ENCODE peak calls at places on chromosome 21, in eight cellular contexts. R is left ventricle myocardium inferior; E is transverse colon; G is heart right ventricle; M is CD4-positive, CD25-positive, alpha-beta regulatory T cell; N is naive thymus-derived CD4-positive, alpha-beta T cell; L is PC-9; Q is BE2C. H is an unnamed sample. For H3K27me3, the result is how much of the 10 kb centered on the place peaks cover.

GRCh38 chr21:26365849-26366248 is 195.3 kb upstream of the APP start:
- DNase-seq in Q (no peak), L (no peak), R (no peak), E (no peak), G (no peak), M (no peak), N (no peak), H (no peak)

GRCh38 chr21:31395268-31395667 is 51.2 kb upstream of the TIAM1 start:
- DNase-seq in E (no peak), L (no peak), R (no peak), Q (no peak), G (no peak), N (no peak), M (no peak), H (no peak)

GRCh38 chr21:26739189-26739588 is 106.0 kb downstream of the ADAMTS1 start:
- DNase-seq in R (no peak), M (no peak), E (no peak), Q (no peak), G (no peak), L (no peak), N (no peak), H (no peak)

GRCh38 chr21:21851205-21851604 is 853.0 kb downstream of the NCAM2 start:
- DNase-seq in N (no peak), E (no peak), R (no peak), Q (no peak), M (no peak), L (no peak), G (no peak), H (no peak)

GRCh38 chr21:35351434-35351833 is 302.3 kb upstream of the RUNX1 start:
- DNase-seq in E (no peak), N (no peak), G (no peak), R (no peak), M (no peak), L (no peak), Q (no peak), H (no peak)

GRCh38 chr21:26169061-26169610 is 1.4 kb downstream of the APP start:
- DNase-seq in N (no peak), Q (peak), G (peak), R (peak), L (no peak), E (peak), M (peak), H (peak)

GRCh38 chr21:28548291-28548690 is 444.4 kb downstream of the LTN1 start:
- DNase-seq in E (no peak), M (no peak), N (no peak), Q (no peak), G (no peak), R (no peak), L (no peak), H (no peak)

GRCh38 chr21:20661745-20662470 is 336.3 kb upstream of the NCAM2 start:
- DNase-seq in M (no peak), L (no peak), Q (no peak), E (no peak), N (no peak), G (no peak), R (no peak), H (no peak)

GRCh38 chr21:36783612-36784383 is 84.9 kb downstream of the SIM2 start:
- DNase-seq in L (peak), N (no peak), G (no peak), M (no peak), R (no peak), E (no peak), Q (no peak), H (no peak)

GRCh38 chr21:39385299-39386145 is 36.6 kb upstream of the HMGN1 start:
- DNase-seq in L (no peak), Q (peak), R (peak), N (peak), M (peak), G (peak), E (peak), H (peak)

GRCh38 chr21:24861471-24861870 is 745.8 kb downstream of the MRPL39 start:
- DNase-seq in R (no peak), E (no peak), M (no peak), N (no peak), L (no peak), G (no peak), Q (no peak), H (no peak)

GRCh38 chr21:25528511-25528910 is 78.8 kb downstream of the MRPL39 start:
- DNase-seq in E (no peak), Q (no peak), M (no peak), L (no peak), G (no peak), R (no peak), N (no peak), H (no peak)

GRCh38 chr21:26977741-26978140 is 10.9 kb upstream of the ADAMTS5 start:
- DNase-seq in M (no peak), Q (no peak), L (no peak), G (no peak), R (no peak), E (no peak), N (no peak), H (no peak)

GRCh38 chr21:15063081-15063820 is 1.5 kb downstream of the NRIP1 start:
- DNase-seq in R (no peak), Q (peak), G (no peak), M (peak), N (no peak), L (no peak), E (no peak), H (no peak)

GRCh38 chr21:14825405-14826032 is 239.3 kb downstream of the NRIP1 start:
- DNase-seq in R (no peak), L (no peak), N (no peak), G (no peak), M (no peak), E (no peak), Q (no peak), H (no peak)

GRCh38 chr21:36718951-36719501 is 20.1 kb downstream of the SIM2 start:
- DNase-seq in N (no peak), E (peak), L (no peak), G (no peak), M (no peak), R (no peak), Q (no peak), H (no peak)

GRCh38 chr21:44700101-44701022 is 3.4 kb downstream of the KRTAP10-12 start:
- DNase-seq in E (no peak), G (no peak), L (no peak), R (no peak), M (no peak), Q (no peak), N (no peak), H (no peak)
- H3K27me3 ChIP-seq in E (half or more), G (half or more), L (half or more), R (half or more), M (under half), Q (half or more), N (under half), H (under half)

GRCh38 chr21:38223893-38224540 is 32.8 kb upstream of the KCNJ15 start:
- DNase-seq in R (no peak), M (no peak), Q (no peak), L (no peak), G (no peak), N (no peak), E (no peak), H (no peak)
- H3K27me3 ChIP-seq in R (under half), M (under half), Q (under half), L (under half), G (under half), N (under half), E (under half), H (under half)

GRCh38 chr21:42222386-42222785 is 3.4 kb downstream of the ABCG1 start:
- DNase-seq in G (no peak), E (no peak), L (no peak), Q (no peak), N (no peak), M (no peak), R (no peak), H (no peak)

GRCh38 chr21:42219606-42220137 is 732 bp downstream of the ABCG1 start:
- DNase-seq in G (no peak), Q (peak), E (peak), M (no peak), N (peak), R (peak), L (no peak), H (no peak)

GRCh38 chr21:42220138-42220701 is 1.3 kb downstream of the ABCG1 start:
- DNase-seq in M (peak), E (peak), R (peak), N (peak), G (peak), L (peak), Q (peak), H (peak)

GRCh38 chr21:42222821-42223390 is 4.0 kb downstream of the ABCG1 start:
- DNase-seq in G (no peak), E (no peak), R (no peak), N (no peak), M (no peak), L (no peak), Q (no peak), H (no peak)

DNA sequence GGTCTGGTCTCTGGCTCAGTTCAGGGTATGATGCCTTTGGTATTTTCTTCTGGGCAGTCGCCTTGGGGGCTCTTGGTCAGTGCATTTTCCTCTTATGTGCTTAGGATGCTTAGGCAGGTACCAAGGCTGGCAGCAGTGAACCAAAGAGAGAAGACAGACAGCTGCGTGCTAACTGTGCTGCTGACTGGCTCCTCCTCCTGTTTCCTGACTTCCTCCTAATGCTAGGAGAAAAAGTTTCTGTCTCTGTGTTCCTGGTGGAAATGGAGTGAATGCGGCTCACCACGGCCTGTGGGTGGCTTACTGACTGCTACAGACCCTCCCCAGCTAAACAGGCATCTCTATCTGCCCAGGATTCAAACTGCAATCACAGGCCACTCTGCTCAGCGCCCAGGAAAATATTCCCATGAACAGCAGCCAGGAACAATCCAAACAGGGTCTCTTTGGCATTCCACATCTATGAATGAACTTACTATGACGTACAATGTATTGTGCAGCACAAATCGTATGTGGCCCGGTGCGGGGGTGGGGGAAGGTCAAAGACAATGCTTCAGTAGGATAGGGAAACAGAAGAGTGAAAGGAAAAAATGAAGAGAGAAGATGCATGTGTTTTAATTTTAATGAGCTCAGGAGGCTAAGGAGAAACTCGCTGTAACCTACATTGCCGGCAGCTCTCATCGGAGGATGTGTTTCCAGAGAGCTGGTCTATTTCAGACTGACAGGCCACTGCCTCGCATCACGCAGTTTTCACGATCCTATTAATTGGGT is 2.8 kb downstream of the ABCG1 start:
- DNase-seq in E (no peak), L (no peak), N (no peak), M (no peak), Q (no peak), R (no peak), G (peak), H (no peak)
- H3K27me3 ChIP-seq in E (under half), L (under half), N (under half), M (under half), Q (under half), R (under half), G (under half), H (under half)

GRCh38 chr21:41763996-41764395 is 2.9 kb downstream of the RIPK4 start:
- DNase-seq in R (no peak), G (no peak), N (no peak), Q (no peak), E (no peak), M (no peak), L (no peak), H (no peak)
- H3K27me3 ChIP-seq in R (half or more), G (half or more), N (under half), Q (under half), E (half or more), M (under half), L (under half), H (under half)

GRCh38 chr21:45902292-45902995 is 79.1 kb upstream of the COL6A1 start:
- DNase-seq in G (no peak), E (no peak), L (no peak), R (no peak), N (no peak), M (no peak), Q (no peak), H (no peak)

GRCh38 chr21:45906859-45907258 is 74.7 kb upstream of the COL6A1 start:
- DNase-seq in E (no peak), Q (no peak), G (no peak), R (no peak), L (no peak), N (no peak), M (no peak), H (no peak)

GRCh38 chr21:45906196-45906805 is 75.3 kb upstream of the COL6A1 start:
- DNase-seq in N (no peak), L (no peak), M (no peak), Q (no peak), R (no peak), E (no peak), G (no peak), H (no peak)

GRCh38 chr21:45908536-45909237 is 72.9 kb upstream of the COL6A1 start:
- DNase-seq in E (no peak), L (no peak), Q (no peak), N (no peak), G (no peak), M (no peak), R (no peak), H (no peak)

GRCh38 chr21:45905196-45905595 is 76.4 kb upstream of the COL6A1 start:
- DNase-seq in Q (no peak), G (no peak), N (no peak), E (no peak), M (no peak), R (no peak), L (no peak), H (no peak)
- H3K27me3 ChIP-seq in Q (under half), G (under half), N (under half), E (under half), M (under half), R (under half), L (under half), H (under half)

GRCh38 chr21:44375686-44376320 is 22.4 kb downstream of the TRPM2 start:
- DNase-seq in L (no peak), R (no peak), N (no peak), G (no peak), E (no peak), Q (no peak), M (no peak), H (no peak)
- H3K27me3 ChIP-seq in L (half or more), R (half or more), N (under half), G (under half), E (under half), Q (under half), M (under half), H (under half)

GRCh38 chr21:29949991-29950390 is 10.2 kb upstream of the GRIK1 start:
- DNase-seq in M (no peak), E (no peak), G (no peak), Q (no peak), N (no peak), L (no peak), R (no peak), H (no peak)
- H3K27me3 ChIP-seq in M (under half), E (under half), G (under half), Q (under half), N (under half), L (under half), R (under half), H (under half)

DNA sequence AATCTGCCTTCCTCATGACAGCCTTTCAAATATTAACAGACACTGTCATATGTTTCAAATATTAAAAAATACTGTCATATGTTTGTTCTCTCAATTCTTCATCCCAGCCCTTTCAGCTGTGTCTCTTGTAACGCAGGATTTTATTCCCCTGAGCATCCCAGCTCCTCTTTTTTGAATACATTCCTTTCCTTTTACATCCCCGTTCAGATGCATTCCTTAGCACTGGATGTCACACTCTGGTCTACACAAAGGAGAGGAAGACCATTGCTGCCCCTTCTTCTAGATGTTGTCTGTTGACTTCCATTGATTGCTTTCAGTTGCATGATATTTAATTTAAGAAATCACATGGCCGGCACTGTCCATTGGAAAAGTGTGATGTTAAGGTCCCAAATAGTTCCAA is 117.4 kb upstream of the PAXBP1 start:
- DNase-seq in M (no peak), N (no peak), L (no peak), E (no peak), G (no peak), R (no peak), Q (no peak), H (no peak)
- H3K27me3 ChIP-seq in M (under half), N (under half), L (under half), E (under half), G (under half), R (under half), Q (under half), H (under half)

GRCh38 chr21:43877936-43878575 is 13.0 kb downstream of the AGPAT3 start:
- DNase-seq in R (no peak), E (no peak), G (no peak), Q (no peak), M (no peak), L (no peak), N (no peak), H (no peak)
- H3K27me3 ChIP-seq in R (under half), E (under half), G (under half), Q (under half), M (under half), L (under half), N (under half), H (under half)